ENCODE peak calls at places on chromosomes 2 and 18, in nine cellular contexts. One of them, this sample, is unnamed.

GRCh38 chr18:13993730-13994129 is 78.4 kb upstream of the MC2R start:
- DNase-seq in HuH-7.5: no peak
- DNase-seq in activated T-cell treated with anti-CD3 and anti-CD28 coated beads for 1 hour: no peak
- DNase-seq in NCI-H1694 treated with DMSO at 0.1 percent for 48 hours: no peak
- DNase-seq in germinal center: no peak
- DNase-seq in naive thymus-derived CD4-positive, alpha-beta T cell: no peak
- DNase-seq in activated T-helper 9 cell treated with anti-CD3 and anti-CD28 coated beads, Interleukin-2, amount 50 U/mL, for 16 hours: no peak
- DNase-seq in occipital lobe: peak; percentile 6
- DNase-seq in cardiac fibroblast: no peak
- DNase-seq in this sample: no peak

GRCh38 chr2:240328526-240328925 is 106.9 kb upstream of the GPC1 start:
- DNase-seq in HuH-7.5: no peak
- DNase-seq in activated T-cell treated with anti-CD3 and anti-CD28 coated beads for 1 hour: no peak
- DNase-seq in NCI-H1694 treated with DMSO at 0.1 percent for 48 hours: no peak
- DNase-seq in germinal center: no peak
- DNase-seq in naive thymus-derived CD4-positive, alpha-beta T cell: no peak
- DNase-seq in activated T-helper 9 cell treated with anti-CD3 and anti-CD28 coated beads, Interleukin-2, amount 50 U/mL, for 16 hours: no peak
- DNase-seq in occipital lobe: no peak
- DNase-seq in cardiac fibroblast: no peak
- DNase-seq in this sample: no peak

GRCh38 chr2:204177977-204178522 is 241.5 kb downstream of the ICOS start:
- DNase-seq in HuH-7.5: peak; percentile 12
- DNase-seq in activated T-cell treated with anti-CD3 and anti-CD28 coated beads for 1 hour: peak; percentile 74
- DNase-seq in NCI-H1694 treated with DMSO at 0.1 percent for 48 hours: peak; percentile 4
- DNase-seq in germinal center: peak; percentile 17
- DNase-seq in naive thymus-derived CD4-positive, alpha-beta T cell: peak; percentile 35
- DNase-seq in activated T-helper 9 cell treated with anti-CD3 and anti-CD28 coated beads, Interleukin-2, amount 50 U/mL, for 16 hours: peak; percentile 62
- DNase-seq in occipital lobe: no peak
- DNase-seq in cardiac fibroblast: peak; percentile 16
- DNase-seq in this sample: peak; percentile 22

GRCh38 chr2:33476100-33476792 is at the start of gene RASGRP3:
- DNase-seq in HuH-7.5: peak; percentile 28
- DNase-seq in activated T-cell treated with anti-CD3 and anti-CD28 coated beads for 1 hour: peak; percentile 37
- DNase-seq in NCI-H1694 treated with DMSO at 0.1 percent for 48 hours: peak; percentile 46
- DNase-seq in germinal center: peak; percentile 74
- DNase-seq in naive thymus-derived CD4-positive, alpha-beta T cell: peak; percentile 74
- DNase-seq in activated T-helper 9 cell treated with anti-CD3 and anti-CD28 coated beads, Interleukin-2, amount 50 U/mL, for 16 hours: peak; percentile 35
- DNase-seq in occipital lobe: peak; percentile 74
- DNase-seq in cardiac fibroblast: peak; percentile 94
- DNase-seq in this sample: peak; percentile 69

GRCh38 chr2:132515010-132515409 is 98.4 kb downstream of the GPR39 start:
- DNase-seq in HuH-7.5: no peak
- DNase-seq in activated T-cell treated with anti-CD3 and anti-CD28 coated beads for 1 hour: no peak
- DNase-seq in NCI-H1694 treated with DMSO at 0.1 percent for 48 hours: no peak
- DNase-seq in germinal center: no peak
- DNase-seq in naive thymus-derived CD4-positive, alpha-beta T cell: no peak
- DNase-seq in activated T-helper 9 cell treated with anti-CD3 and anti-CD28 coated beads, Interleukin-2, amount 50 U/mL, for 16 hours: no peak
- DNase-seq in occipital lobe: no peak
- DNase-seq in cardiac fibroblast: no peak
- DNase-seq in this sample: no peak

GRCh38 chr2:209473930-209474419 is 50.1 kb downstream of the MAP2 start:
- DNase-seq in HuH-7.5: peak; percentile 9
- DNase-seq in activated T-cell treated with anti-CD3 and anti-CD28 coated beads for 1 hour: no peak
- DNase-seq in NCI-H1694 treated with DMSO at 0.1 percent for 48 hours: no peak
- DNase-seq in germinal center: no peak
- DNase-seq in naive thymus-derived CD4-positive, alpha-beta T cell: no peak
- DNase-seq in activated T-helper 9 cell treated with anti-CD3 and anti-CD28 coated beads, Interleukin-2, amount 50 U/mL, for 16 hours: no peak
- DNase-seq in occipital lobe: no peak
- DNase-seq in cardiac fibroblast: peak; percentile 96
- DNase-seq in this sample: peak; percentile 48

GRCh38 chr2:190717306-190717705 is 68.4 kb downstream of the NAB1 start:
- DNase-seq in HuH-7.5: no peak
- DNase-seq in activated T-cell treated with anti-CD3 and anti-CD28 coated beads for 1 hour: no peak
- DNase-seq in NCI-H1694 treated with DMSO at 0.1 percent for 48 hours: no peak
- DNase-seq in germinal center: no peak
- DNase-seq in naive thymus-derived CD4-positive, alpha-beta T cell: no peak
- DNase-seq in activated T-helper 9 cell treated with anti-CD3 and anti-CD28 coated beads, Interleukin-2, amount 50 U/mL, for 16 hours: no peak
- DNase-seq in occipital lobe: no peak
- DNase-seq in cardiac fibroblast: no peak
- DNase-seq in this sample: no peak

GRCh38 chr2:29053223-29053622 is 21.1 kb downstream of the PCARE start:
- DNase-seq in HuH-7.5: no peak
- DNase-seq in activated T-cell treated with anti-CD3 and anti-CD28 coated beads for 1 hour: no peak
- DNase-seq in NCI-H1694 treated with DMSO at 0.1 percent for 48 hours: no peak
- DNase-seq in germinal center: no peak
- DNase-seq in naive thymus-derived CD4-positive, alpha-beta T cell: no peak
- DNase-seq in activated T-helper 9 cell treated with anti-CD3 and anti-CD28 coated beads, Interleukin-2, amount 50 U/mL, for 16 hours: no peak
- DNase-seq in occipital lobe: no peak
- DNase-seq in cardiac fibroblast: no peak
- DNase-seq in this sample: no peak

GRCh38 chr2:99695121-99695773 is 205.4 kb upstream of the REV1 start:
- DNase-seq in HuH-7.5: no peak
- DNase-seq in activated T-cell treated with anti-CD3 and anti-CD28 coated beads for 1 hour: no peak
- DNase-seq in NCI-H1694 treated with DMSO at 0.1 percent for 48 hours: no peak
- DNase-seq in germinal center: no peak
- DNase-seq in naive thymus-derived CD4-positive, alpha-beta T cell: no peak
- DNase-seq in activated T-helper 9 cell treated with anti-CD3 and anti-CD28 coated beads, Interleukin-2, amount 50 U/mL, for 16 hours: no peak
- DNase-seq in occipital lobe: no peak
- DNase-seq in cardiac fibroblast: no peak
- DNase-seq in this sample: no peak

GRCh38 chr2:70181363-70181956 is 9.4 kb downstream of the C2orf42 start:
- DNase-seq in HuH-7.5: no peak
- DNase-seq in activated T-cell treated with anti-CD3 and anti-CD28 coated beads for 1 hour: no peak
- DNase-seq in NCI-H1694 treated with DMSO at 0.1 percent for 48 hours: no peak
- DNase-seq in germinal center: peak; percentile 69
- DNase-seq in naive thymus-derived CD4-positive, alpha-beta T cell: no peak
- DNase-seq in activated T-helper 9 cell treated with anti-CD3 and anti-CD28 coated beads, Interleukin-2, amount 50 U/mL, for 16 hours: no peak
- DNase-seq in occipital lobe: no peak
- DNase-seq in cardiac fibroblast: no peak
- DNase-seq in this sample: peak; percentile 96

GRCh38 chr18:58364867-58365533 is 263.9 kb downstream of the ALPK2 start:
- DNase-seq in HuH-7.5: no peak
- DNase-seq in activated T-cell treated with anti-CD3 and anti-CD28 coated beads for 1 hour: no peak
- DNase-seq in NCI-H1694 treated with DMSO at 0.1 percent for 48 hours: no peak
- DNase-seq in germinal center: no peak
- DNase-seq in naive thymus-derived CD4-positive, alpha-beta T cell: no peak
- DNase-seq in activated T-helper 9 cell treated with anti-CD3 and anti-CD28 coated beads, Interleukin-2, amount 50 U/mL, for 16 hours: no peak
- DNase-seq in occipital lobe: no peak
- DNase-seq in cardiac fibroblast: no peak
- DNase-seq in this sample: no peak

GRCh38 chr2:203327582-203327917 is 644 bp upstream of the ABI2 start:
- DNase-seq in HuH-7.5: no peak
- DNase-seq in activated T-cell treated with anti-CD3 and anti-CD28 coated beads for 1 hour: no peak
- DNase-seq in NCI-H1694 treated with DMSO at 0.1 percent for 48 hours: peak; percentile 47
- DNase-seq in germinal center: no peak
- DNase-seq in naive thymus-derived CD4-positive, alpha-beta T cell: peak; percentile 14
- DNase-seq in activated T-helper 9 cell treated with anti-CD3 and anti-CD28 coated beads, Interleukin-2, amount 50 U/mL, for 16 hours: no peak
- DNase-seq in occipital lobe: no peak
- DNase-seq in cardiac fibroblast: peak; percentile 15
- DNase-seq in this sample: no peak

GRCh38 chr18:10851824-10852225 is 297.5 kb downstream of the PIEZO2 start:
- DNase-seq in HuH-7.5: peak; percentile 19
- DNase-seq in activated T-cell treated with anti-CD3 and anti-CD28 coated beads for 1 hour: no peak
- DNase-seq in NCI-H1694 treated with DMSO at 0.1 percent for 48 hours: peak; percentile 13
- DNase-seq in germinal center: peak; percentile 18
- DNase-seq in naive thymus-derived CD4-positive, alpha-beta T cell: no peak
- DNase-seq in activated T-helper 9 cell treated with anti-CD3 and anti-CD28 coated beads, Interleukin-2, amount 50 U/mL, for 16 hours: no peak
- DNase-seq in occipital lobe: no peak
- DNase-seq in cardiac fibroblast: peak; percentile 86
- DNase-seq in this sample: peak; percentile 57

GRCh38 chr2:44836174-44836573 is 105.3 kb upstream of the SIX3 start:
- DNase-seq in HuH-7.5: no peak
- DNase-seq in activated T-cell treated with anti-CD3 and anti-CD28 coated beads for 1 hour: no peak
- DNase-seq in NCI-H1694 treated with DMSO at 0.1 percent for 48 hours: no peak
- DNase-seq in germinal center: no peak
- DNase-seq in naive thymus-derived CD4-positive, alpha-beta T cell: no peak
- DNase-seq in activated T-helper 9 cell treated with anti-CD3 and anti-CD28 coated beads, Interleukin-2, amount 50 U/mL, for 16 hours: no peak
- DNase-seq in occipital lobe: no peak
- DNase-seq in cardiac fibroblast: no peak
- DNase-seq in this sample: no peak

GRCh38 chr2:213726101-213726500 is 441.8 kb downstream of the SPAG16 start:
- DNase-seq in HuH-7.5: no peak
- DNase-seq in activated T-cell treated with anti-CD3 and anti-CD28 coated beads for 1 hour: no peak
- DNase-seq in NCI-H1694 treated with DMSO at 0.1 percent for 48 hours: no peak
- DNase-seq in germinal center: no peak
- DNase-seq in naive thymus-derived CD4-positive, alpha-beta T cell: no peak
- DNase-seq in activated T-helper 9 cell treated with anti-CD3 and anti-CD28 coated beads, Interleukin-2, amount 50 U/mL, for 16 hours: no peak
- DNase-seq in occipital lobe: no peak
- DNase-seq in cardiac fibroblast: no peak
- DNase-seq in this sample: no peak

GRCh38 chr2:97724946-97725688 is 11.7 kb downstream of the ZAP70 start:
- DNase-seq in HuH-7.5: no peak
- DNase-seq in activated T-cell treated with anti-CD3 and anti-CD28 coated beads for 1 hour: no peak
- DNase-seq in NCI-H1694 treated with DMSO at 0.1 percent for 48 hours: no peak
- DNase-seq in germinal center: no peak
- DNase-seq in naive thymus-derived CD4-positive, alpha-beta T cell: peak; percentile 5
- DNase-seq in activated T-helper 9 cell treated with anti-CD3 and anti-CD28 coated beads, Interleukin-2, amount 50 U/mL, for 16 hours: no peak
- DNase-seq in occipital lobe: no peak
- DNase-seq in cardiac fibroblast: no peak
- DNase-seq in this sample: no peak

GRCh38 chr2:96815326-96816126 is 542 bp upstream of the CNNM3 start:
- DNase-seq in HuH-7.5: peak; percentile 81
- DNase-seq in activated T-cell treated with anti-CD3 and anti-CD28 coated beads for 1 hour: peak; percentile 28
- DNase-seq in NCI-H1694 treated with DMSO at 0.1 percent for 48 hours: no peak
- DNase-seq in germinal center: peak; percentile 46
- DNase-seq in naive thymus-derived CD4-positive, alpha-beta T cell: no peak
- DNase-seq in activated T-helper 9 cell treated with anti-CD3 and anti-CD28 coated beads, Interleukin-2, amount 50 U/mL, for 16 hours: no peak
- DNase-seq in occipital lobe: no peak
- DNase-seq in cardiac fibroblast: peak; percentile 63
- DNase-seq in this sample: no peak

GRCh38 chr2:126634273-126634861 is 21.6 kb upstream of the GYPC start:
- DNase-seq in HuH-7.5: no peak
- DNase-seq in activated T-cell treated with anti-CD3 and anti-CD28 coated beads for 1 hour: peak; percentile 28
- DNase-seq in NCI-H1694 treated with DMSO at 0.1 percent for 48 hours: no peak
- DNase-seq in germinal center: no peak
- DNase-seq in naive thymus-derived CD4-positive, alpha-beta T cell: no peak
- DNase-seq in activated T-helper 9 cell treated with anti-CD3 and anti-CD28 coated beads, Interleukin-2, amount 50 U/mL, for 16 hours: no peak
- DNase-seq in occipital lobe: no peak
- DNase-seq in cardiac fibroblast: no peak
- DNase-seq in this sample: no peak

GRCh38 chr2:240392084-240392947 is 43.1 kb upstream of the GPC1 start:
- DNase-seq in HuH-7.5: no peak
- DNase-seq in activated T-cell treated with anti-CD3 and anti-CD28 coated beads for 1 hour: no peak
- DNase-seq in NCI-H1694 treated with DMSO at 0.1 percent for 48 hours: no peak
- DNase-seq in germinal center: no peak
- DNase-seq in naive thymus-derived CD4-positive, alpha-beta T cell: no peak
- DNase-seq in activated T-helper 9 cell treated with anti-CD3 and anti-CD28 coated beads, Interleukin-2, amount 50 U/mL, for 16 hours: no peak
- DNase-seq in occipital lobe: no peak
- DNase-seq in cardiac fibroblast: peak; percentile 32
- DNase-seq in this sample: no peak

GRCh38 chr2:30134582-30134981 is 12.2 kb upstream of the YPEL5 start:
- DNase-seq in HuH-7.5: no peak
- DNase-seq in activated T-cell treated with anti-CD3 and anti-CD28 coated beads for 1 hour: no peak
- DNase-seq in NCI-H1694 treated with DMSO at 0.1 percent for 48 hours: no peak
- DNase-seq in germinal center: no peak
- DNase-seq in naive thymus-derived CD4-positive, alpha-beta T cell: no peak
- DNase-seq in activated T-helper 9 cell treated with anti-CD3 and anti-CD28 coated beads, Interleukin-2, amount 50 U/mL, for 16 hours: no peak
- DNase-seq in occipital lobe: no peak
- DNase-seq in cardiac fibroblast: no peak
- DNase-seq in this sample: no peak

GRCh38 chr18:34514238-34514637 is 195.9 kb upstream of the DTNA start:
- DNase-seq in HuH-7.5: no peak
- DNase-seq in activated T-cell treated with anti-CD3 and anti-CD28 coated beads for 1 hour: no peak
- DNase-seq in NCI-H1694 treated with DMSO at 0.1 percent for 48 hours: no peak
- DNase-seq in germinal center: no peak
- DNase-seq in naive thymus-derived CD4-positive, alpha-beta T cell: no peak
- DNase-seq in activated T-helper 9 cell treated with anti-CD3 and anti-CD28 coated beads, Interleukin-2, amount 50 U/mL, for 16 hours: no peak
- DNase-seq in occipital lobe: no peak
- DNase-seq in cardiac fibroblast: no peak
- DNase-seq in this sample: no peak

GRCh38 chr2:120678926-120679325 is 56.7 kb upstream of the GLI2 start:
- DNase-seq in HuH-7.5: no peak
- DNase-seq in activated T-cell treated with anti-CD3 and anti-CD28 coated beads for 1 hour: no peak
- DNase-seq in NCI-H1694 treated with DMSO at 0.1 percent for 48 hours: no peak
- DNase-seq in germinal center: no peak
- DNase-seq in naive thymus-derived CD4-positive, alpha-beta T cell: no peak
- DNase-seq in activated T-helper 9 cell treated with anti-CD3 and anti-CD28 coated beads, Interleukin-2, amount 50 U/mL, for 16 hours: no peak
- DNase-seq in occipital lobe: no peak
- DNase-seq in cardiac fibroblast: no peak
- DNase-seq in this sample: no peak

GRCh38 chr2:29064746-29065478 is 9.4 kb downstream of the PCARE start:
- DNase-seq in HuH-7.5: no peak
- DNase-seq in activated T-cell treated with anti-CD3 and anti-CD28 coated beads for 1 hour: no peak
- DNase-seq in NCI-H1694 treated with DMSO at 0.1 percent for 48 hours: no peak
- DNase-seq in germinal center: no peak
- DNase-seq in naive thymus-derived CD4-positive, alpha-beta T cell: no peak
- DNase-seq in activated T-helper 9 cell treated with anti-CD3 and anti-CD28 coated beads, Interleukin-2, amount 50 U/mL, for 16 hours: no peak
- DNase-seq in occipital lobe: peak; percentile 19
- DNase-seq in cardiac fibroblast: no peak
- DNase-seq in this sample: no peak

GRCh38 chr18:74589820-74590219 is 7.8 kb upstream of the ZNF407 start:
- DNase-seq in HuH-7.5: no peak
- DNase-seq in activated T-cell treated with anti-CD3 and anti-CD28 coated beads for 1 hour: no peak
- DNase-seq in NCI-H1694 treated with DMSO at 0.1 percent for 48 hours: no peak
- DNase-seq in germinal center: no peak
- DNase-seq in naive thymus-derived CD4-positive, alpha-beta T cell: no peak
- DNase-seq in activated T-helper 9 cell treated with anti-CD3 and anti-CD28 coated beads, Interleukin-2, amount 50 U/mL, for 16 hours: no peak
- DNase-seq in occipital lobe: no peak
- DNase-seq in cardiac fibroblast: no peak
- DNase-seq in this sample: peak; percentile 65

GRCh38 chr2:235990344-235990743 is 177.8 kb downstream of the GBX2 start:
- DNase-seq in HuH-7.5: no peak
- DNase-seq in activated T-cell treated with anti-CD3 and anti-CD28 coated beads for 1 hour: no peak
- DNase-seq in NCI-H1694 treated with DMSO at 0.1 percent for 48 hours: peak; percentile 25
- DNase-seq in germinal center: no peak
- DNase-seq in naive thymus-derived CD4-positive, alpha-beta T cell: no peak
- DNase-seq in activated T-helper 9 cell treated with anti-CD3 and anti-CD28 coated beads, Interleukin-2, amount 50 U/mL, for 16 hours: no peak
- DNase-seq in occipital lobe: no peak
- DNase-seq in cardiac fibroblast: no peak
- DNase-seq in this sample: no peak

GRCh38 chr18:6934859-6935258 is 182.7 kb downstream of the LAMA1 start:
- DNase-seq in HuH-7.5: no peak
- DNase-seq in activated T-cell treated with anti-CD3 and anti-CD28 coated beads for 1 hour: no peak
- DNase-seq in NCI-H1694 treated with DMSO at 0.1 percent for 48 hours: no peak
- DNase-seq in germinal center: no peak
- DNase-seq in naive thymus-derived CD4-positive, alpha-beta T cell: no peak
- DNase-seq in activated T-helper 9 cell treated with anti-CD3 and anti-CD28 coated beads, Interleukin-2, amount 50 U/mL, for 16 hours: no peak
- DNase-seq in occipital lobe: no peak
- DNase-seq in cardiac fibroblast: no peak
- DNase-seq in this sample: no peak

GRCh38 chr2:124810132-124810531 is 785.0 kb downstream of the CNTNAP5 start:
- DNase-seq in HuH-7.5: no peak
- DNase-seq in activated T-cell treated with anti-CD3 and anti-CD28 coated beads for 1 hour: no peak
- DNase-seq in NCI-H1694 treated with DMSO at 0.1 percent for 48 hours: peak; percentile 6
- DNase-seq in germinal center: no peak
- DNase-seq in naive thymus-derived CD4-positive, alpha-beta T cell: no peak
- DNase-seq in activated T-helper 9 cell treated with anti-CD3 and anti-CD28 coated beads, Interleukin-2, amount 50 U/mL, for 16 hours: no peak
- DNase-seq in occipital lobe: peak; percentile 8
- DNase-seq in cardiac fibroblast: peak; percentile 3
- DNase-seq in this sample: no peak

GRCh38 chr2:15945909-15946705 is 5.8 kb downstream of the MYCN start:
- DNase-seq in HuH-7.5: no peak
- DNase-seq in activated T-cell treated with anti-CD3 and anti-CD28 coated beads for 1 hour: no peak
- DNase-seq in NCI-H1694 treated with DMSO at 0.1 percent for 48 hours: no peak
- DNase-seq in germinal center: no peak
- DNase-seq in naive thymus-derived CD4-positive, alpha-beta T cell: no peak
- DNase-seq in activated T-helper 9 cell treated with anti-CD3 and anti-CD28 coated beads, Interleukin-2, amount 50 U/mL, for 16 hours: no peak
- DNase-seq in occipital lobe: no peak
- DNase-seq in cardiac fibroblast: no peak
- DNase-seq in this sample: no peak

GRCh38 chr2:113018509-113018908 is 13.2 kb downstream of the IL36A start:
- DNase-seq in HuH-7.5: no peak
- DNase-seq in activated T-cell treated with anti-CD3 and anti-CD28 coated beads for 1 hour: no peak
- DNase-seq in NCI-H1694 treated with DMSO at 0.1 percent for 48 hours: no peak
- DNase-seq in germinal center: no peak
- DNase-seq in naive thymus-derived CD4-positive, alpha-beta T cell: no peak
- DNase-seq in activated T-helper 9 cell treated with anti-CD3 and anti-CD28 coated beads, Interleukin-2, amount 50 U/mL, for 16 hours: no peak
- DNase-seq in occipital lobe: no peak
- DNase-seq in cardiac fibroblast: no peak
- DNase-seq in this sample: no peak